ENCODE peak calls at places on chromosomes 16 and 17, in four cellular contexts. One of them, this sample, is unnamed.
A peak's percentile ranks its signal among the peaks of the same experiment; 100 is the strongest.

GRCh38 chr17:44970136-44970737 is 2.1 kb upstream of the C1QL1 start:
- DNase-seq in astrocyte of the spinal cord: peak; percentile 9
- DNase-seq in heart right ventricle: peak; percentile 35
- DNase-seq in A549: no peak
- DNase-seq in this sample: no peak

GRCh38 chr17:67605259-67605912 is 112.3 kb upstream of the NOL11 start:
- DNase-seq in astrocyte of the spinal cord: peak; percentile 56
- DNase-seq in heart right ventricle: peak; percentile 66
- DNase-seq in A549: no peak
- DNase-seq in this sample: peak; percentile 15

GRCh38 chr17:9802294-9802693 is 10.9 kb upstream of the DHRS7C start:
- DNase-seq in astrocyte of the spinal cord: peak; percentile 1
- DNase-seq in heart right ventricle: no peak
- DNase-seq in A549: peak; percentile 90
- DNase-seq in this sample: peak; percentile 3

GRCh38 chr16:15502041-15502725 is 67.8 kb downstream of the BMERB1 start:
- DNase-seq in astrocyte of the spinal cord: peak; percentile 97
- DNase-seq in heart right ventricle: no peak
- DNase-seq in A549: peak; percentile 95
- DNase-seq in this sample: peak; percentile 93

GRCh38 chr16:46763147-46763546 is 15.0 kb upstream of the MYLK3 start:
- DNase-seq in astrocyte of the spinal cord: no peak
- DNase-seq in heart right ventricle: peak; percentile 81
- DNase-seq in A549: no peak
- DNase-seq in this sample: no peak

GRCh38 chr17:64418506-64419339 is 28.1 kb upstream of the PECAM1 start:
- DNase-seq in astrocyte of the spinal cord: peak; percentile 61
- DNase-seq in heart right ventricle: no peak
- DNase-seq in A549: peak; percentile 75
- DNase-seq in this sample: peak; percentile 63

GRCh38 chr17:18026408-18026776 is 12.6 kb downstream of the ATPAF2 start:
- DNase-seq in astrocyte of the spinal cord: peak; percentile 70
- DNase-seq in heart right ventricle: peak; percentile 60
- DNase-seq in A549: no peak
- DNase-seq in this sample: peak; percentile 90

GRCh38 chr17:82531431-82531881 is 11.9 kb downstream of the FOXK2 start:
- DNase-seq in astrocyte of the spinal cord: peak; percentile 78
- DNase-seq in heart right ventricle: no peak
- DNase-seq in A549: no peak
- DNase-seq in this sample: peak; percentile 80

GRCh38 chr16:55239723-55240122 is 84.3 kb upstream of the IRX6 start:
- DNase-seq in astrocyte of the spinal cord: no peak
- DNase-seq in heart right ventricle: no peak
- DNase-seq in A549: no peak
- DNase-seq in this sample: no peak

GRCh38 chr17:36074365-36074764 is 10.3 kb downstream of the CCL18 start:
- DNase-seq in astrocyte of the spinal cord: no peak
- DNase-seq in heart right ventricle: no peak
- DNase-seq in A549: no peak
- DNase-seq in this sample: no peak

GRCh38 chr17:9684955-9685621 is 39.8 kb downstream of the USP43 start:
- DNase-seq in astrocyte of the spinal cord: peak; percentile 36
- DNase-seq in heart right ventricle: no peak
- DNase-seq in A549: peak; percentile 22
- DNase-seq in this sample: no peak

GRCh38 chr16:14302399-14303181 is 231.5 kb downstream of the MRTFB start:
- DNase-seq in astrocyte of the spinal cord: no peak
- DNase-seq in heart right ventricle: peak; percentile 34
- DNase-seq in A549: peak; percentile 61
- DNase-seq in this sample: no peak

GRCh38 chr16:58732545-58733247 is 1.4 kb downstream of the GOT2 start:
- DNase-seq in astrocyte of the spinal cord: peak; percentile 48
- DNase-seq in heart right ventricle: no peak
- DNase-seq in A549: no peak
- DNase-seq in this sample: peak; percentile 10

GRCh38 chr16:86884256-86884655 is 305.9 kb downstream of the FOXL1 start:
- DNase-seq in astrocyte of the spinal cord: no peak
- DNase-seq in heart right ventricle: no peak
- DNase-seq in A549: no peak
- DNase-seq in this sample: no peak

GRCh38 chr16:20023190-20023589 is 50.5 kb downstream of the GPR139 start:
- DNase-seq in astrocyte of the spinal cord: peak; percentile 6
- DNase-seq in heart right ventricle: no peak
- DNase-seq in A549: peak; percentile 3
- DNase-seq in this sample: peak; percentile 0

GRCh38 chr16:12066823-12067222 is 90.3 kb downstream of the SNX29 start:
- DNase-seq in astrocyte of the spinal cord: no peak
- DNase-seq in heart right ventricle: no peak
- DNase-seq in A549: no peak
- DNase-seq in this sample: no peak

GRCh38 chr17:8326591-8327583 is 12.8 kb upstream of the ODF4 start:
- DNase-seq in astrocyte of the spinal cord: peak; percentile 9
- DNase-seq in heart right ventricle: peak; percentile 47
- DNase-seq in A549: no peak
- DNase-seq in this sample: peak; percentile 61

GRCh38 chr17:306116-306515 is 46.5 kb downstream of the RPH3AL start:
- DNase-seq in astrocyte of the spinal cord: no peak
- DNase-seq in heart right ventricle: no peak
- DNase-seq in A549: no peak
- DNase-seq in this sample: no peak

GRCh38 chr17:57377094-57377493 is 120.8 kb downstream of the MSI2 start:
- DNase-seq in astrocyte of the spinal cord: no peak
- DNase-seq in heart right ventricle: no peak
- DNase-seq in A549: peak; percentile 70
- DNase-seq in this sample: no peak

GRCh38 chr17:2179615-2180295 is 123.8 kb downstream of the SMG6 start:
- DNase-seq in astrocyte of the spinal cord: peak; percentile 98
- DNase-seq in heart right ventricle: peak; percentile 97
- DNase-seq in A549: no peak
- DNase-seq in this sample: peak; percentile 96

GRCh38 chr17:8089728-8090127 is 2.2 kb upstream of the ALOX12B start:
- DNase-seq in astrocyte of the spinal cord: no peak
- DNase-seq in heart right ventricle: no peak
- DNase-seq in A549: no peak
- DNase-seq in this sample: no peak

GRCh38 chr17:19720210-19720475 is 3.8 kb upstream of the SLC47A2 start:
- DNase-seq in astrocyte of the spinal cord: no peak
- DNase-seq in heart right ventricle: no peak
- DNase-seq in A549: no peak
- DNase-seq in this sample: no peak

GRCh38 chr17:19718041-19718612 is 1.7 kb upstream of the SLC47A2 start:
- DNase-seq in astrocyte of the spinal cord: no peak
- DNase-seq in heart right ventricle: no peak
- DNase-seq in A549: no peak
- DNase-seq in this sample: no peak

GRCh38 chr17:19719365-19720209 is 3.2 kb upstream of the SLC47A2 start:
- DNase-seq in astrocyte of the spinal cord: no peak
- DNase-seq in heart right ventricle: no peak
- DNase-seq in A549: peak; percentile 63
- DNase-seq in this sample: no peak

GRCh38 chr17:19717411-19717908 is 1.1 kb upstream of the SLC47A2 start:
- DNase-seq in astrocyte of the spinal cord: no peak
- DNase-seq in heart right ventricle: no peak
- DNase-seq in A549: no peak
- DNase-seq in this sample: no peak

GRCh38 chr17:19718613-19719364 is 2.4 kb upstream of the SLC47A2 start:
- DNase-seq in astrocyte of the spinal cord: no peak
- DNase-seq in heart right ventricle: no peak
- DNase-seq in A549: peak; percentile 65
- DNase-seq in this sample: no peak
- TF ChIP-seq CTCF in astrocyte of the spinal cord: peak; percentile 14
- TF ChIP-seq CTCF in heart right ventricle: no peak
- TF ChIP-seq CTCF in A549: peak; percentile 43
- TF ChIP-seq CTCF in this sample: no peak

GRCh38 chr17:4020096-4020495 is 55.9 kb upstream of the ATP2A3 start:
- DNase-seq in astrocyte of the spinal cord: no peak
- DNase-seq in heart right ventricle: no peak
- DNase-seq in A549: no peak
- DNase-seq in this sample: no peak

GRCh38 chr17:4018446-4018845 is 54.2 kb upstream of the ATP2A3 start:
- DNase-seq in astrocyte of the spinal cord: no peak
- DNase-seq in heart right ventricle: no peak
- DNase-seq in A549: no peak
- DNase-seq in this sample: no peak

GRCh38 chr17:4019400-4019799 is 55.2 kb upstream of the ATP2A3 start:
- DNase-seq in astrocyte of the spinal cord: no peak
- DNase-seq in heart right ventricle: no peak
- DNase-seq in A549: no peak
- DNase-seq in this sample: no peak

GRCh38 chr17:4014148-4014927 is 50.1 kb upstream of the ATP2A3 start:
- DNase-seq in astrocyte of the spinal cord: no peak
- DNase-seq in heart right ventricle: no peak
- DNase-seq in A549: no peak
- DNase-seq in this sample: no peak

GRCh38 chr17:4017377-4017776 is 53.1 kb upstream of the ATP2A3 start:
- DNase-seq in astrocyte of the spinal cord: no peak
- DNase-seq in heart right ventricle: no peak
- DNase-seq in A549: no peak
- DNase-seq in this sample: no peak
- TF ChIP-seq CTCF in astrocyte of the spinal cord: no peak
- TF ChIP-seq CTCF in heart right ventricle: no peak
- TF ChIP-seq CTCF in A549: peak; percentile 25
- TF ChIP-seq CTCF in this sample: no peak

DNA sequence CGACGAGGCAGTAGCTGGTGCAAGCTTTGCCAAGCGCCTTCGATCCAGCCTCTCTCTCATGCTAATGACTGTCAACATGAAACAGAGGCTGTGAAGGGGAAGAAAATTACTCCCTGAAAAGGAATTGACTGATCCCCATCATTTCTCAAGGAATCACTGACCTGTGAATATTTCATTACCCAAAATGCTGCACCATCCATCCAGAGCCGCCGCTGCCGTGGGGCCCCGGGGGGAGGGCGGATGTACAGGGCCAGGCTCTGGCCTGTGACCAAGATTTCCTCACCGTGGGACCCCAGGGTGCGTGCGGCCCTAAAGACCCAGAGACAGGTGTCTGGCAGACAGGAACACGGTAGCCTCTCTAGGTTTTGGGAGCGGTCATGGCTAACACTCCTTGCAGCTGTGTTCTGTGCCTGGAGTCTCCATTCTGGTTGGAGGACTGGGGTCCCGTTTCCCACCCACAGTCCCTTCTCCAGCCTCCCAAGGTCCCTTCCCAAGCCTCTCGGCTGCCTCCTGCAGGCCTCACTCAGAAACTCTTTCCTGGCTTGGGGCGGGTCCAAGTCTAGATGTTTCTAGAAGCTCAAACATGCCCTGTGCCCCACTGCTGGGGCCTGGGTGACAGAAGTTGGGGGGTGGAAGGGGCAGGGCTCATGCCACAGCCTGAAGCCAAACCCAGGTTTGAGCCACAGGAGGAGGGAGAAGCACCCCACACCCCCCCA is 73.3 kb downstream of the ENGASE start:
- DNase-seq in astrocyte of the spinal cord: no peak
- DNase-seq in heart right ventricle: no peak
- DNase-seq in A549: no peak
- DNase-seq in this sample: no peak
- TF ChIP-seq CTCF in astrocyte of the spinal cord: no peak
- TF ChIP-seq CTCF in heart right ventricle: no peak
- TF ChIP-seq CTCF in A549: no peak
- TF ChIP-seq CTCF in this sample: no peak

GRCh38 chr17:60145006-60145935 is 4.5 kb upstream of the CA4 start:
- DNase-seq in astrocyte of the spinal cord: no peak
- DNase-seq in heart right ventricle: no peak
- DNase-seq in A549: no peak
- DNase-seq in this sample: no peak

GRCh38 chr17:60139438-60140285 is 10.1 kb upstream of the CA4 start:
- DNase-seq in astrocyte of the spinal cord: peak; percentile 64
- DNase-seq in heart right ventricle: peak; percentile 71
- DNase-seq in A549: peak; percentile 68
- DNase-seq in this sample: peak; percentile 84

GRCh38 chr17:60146206-60146605 is 3.6 kb upstream of the CA4 start:
- DNase-seq in astrocyte of the spinal cord: no peak
- DNase-seq in heart right ventricle: no peak
- DNase-seq in A549: no peak
- DNase-seq in this sample: no peak

GRCh38 chr17:60141111-60142018 is 8.4 kb upstream of the CA4 start:
- DNase-seq in astrocyte of the spinal cord: no peak
- DNase-seq in heart right ventricle: no peak
- DNase-seq in A549: no peak
- DNase-seq in this sample: peak; percentile 48

DNA sequence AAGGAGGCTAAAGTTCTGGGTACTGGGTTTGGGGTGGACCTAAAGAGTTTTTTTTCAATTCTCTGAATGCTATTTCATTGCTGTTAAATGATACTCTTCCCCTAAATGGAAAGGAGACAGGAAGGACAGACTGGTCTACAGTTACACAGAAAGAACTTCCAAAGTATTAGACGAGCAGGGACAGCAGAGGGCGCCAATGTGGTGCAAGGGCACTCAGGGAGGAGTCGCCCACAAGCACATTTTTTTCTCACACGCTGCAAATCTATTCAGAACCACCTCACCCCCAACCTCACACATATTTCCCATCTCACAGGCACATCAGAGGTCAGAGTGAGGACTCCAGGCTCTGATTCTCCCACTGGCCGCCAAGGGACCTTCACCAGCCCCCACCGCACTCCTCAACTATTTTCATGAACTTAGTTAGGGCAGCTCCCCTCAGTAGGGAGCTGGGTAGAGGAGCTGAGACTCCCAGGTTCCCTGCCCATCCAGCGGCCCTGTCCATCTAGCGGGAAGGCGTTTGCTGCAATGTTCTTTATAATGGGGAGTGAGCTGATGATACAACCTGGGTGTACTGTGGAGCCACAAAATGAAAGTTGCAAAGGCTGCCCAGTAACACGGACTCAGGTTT is 6.8 kb upstream of the CA4 start:
- DNase-seq in astrocyte of the spinal cord: peak; percentile 86
- DNase-seq in heart right ventricle: peak; percentile 89
- DNase-seq in A549: peak; percentile 91
- DNase-seq in this sample: peak; percentile 83
- TF ChIP-seq CTCF in astrocyte of the spinal cord: peak; percentile 86
- TF ChIP-seq CTCF in heart right ventricle: peak; percentile 87
- TF ChIP-seq CTCF in A549: peak; percentile 94
- TF ChIP-seq CTCF in this sample: peak; percentile 80

This sample was measured in foreskin fibroblast.